ENCODE peak calls at places on chromosomes 3 and 15, in seven cellular contexts. D, C, P, M, U, V and I are unnamed samples.

GRCh38 chr3:168933614-168934013 is 729.9 kb downstream of the MECOM start:
- DNase-seq in D (no peak), C (no peak), P (peak), M (no peak), U (no peak), V (peak), I (no peak)

GRCh38 chr3:132595036-132595435 is 2.0 kb upstream of the ACKR4 start:
- DNase-seq in D (peak), C (peak), P (peak), M (no peak), U (peak), V (peak), I (peak)

GRCh38 chr3:63818282-63819150 is 583 bp upstream of the C3orf49 start:
- DNase-seq in D (peak), C (peak), P (peak), M (peak), U (peak), V (peak), I (peak)

GRCh38 chr15:28267727-28268126 is 54.3 kb downstream of the HERC2 start:
- DNase-seq in D (no peak), C (no peak), P (no peak), M (no peak), U (no peak), V (no peak), I (no peak)

GRCh38 chr3:23183114-23183513 is 20.0 kb upstream of the UBE2E2 start:
- DNase-seq in D (no peak), C (no peak), P (no peak), M (no peak), U (no peak), V (no peak), I (no peak)

GRCh38 chr3:114411292-114411691 is 117.5 kb downstream of the TIGIT start:
- DNase-seq in D (no peak), C (no peak), P (peak), M (no peak), U (peak), V (no peak), I (no peak)

GRCh38 chr3:186461141-186461540 is 83.0 kb downstream of the CRYGS start:
- DNase-seq in D (no peak), C (no peak), P (peak), M (no peak), U (peak), V (peak), I (no peak)

GRCh38 chr3:187802928-187803259 is 57.6 kb upstream of the BCL6 start:
- DNase-seq in D (no peak), C (no peak), P (no peak), M (no peak), U (no peak), V (no peak), I (no peak)

GRCh38 chr15:29433507-29433906 is 163.9 kb upstream of the NSMCE3 start:
- DNase-seq in D (no peak), C (no peak), P (no peak), M (no peak), U (no peak), V (no peak), I (no peak)

GRCh38 chr3:58379351-58380073 is 46.8 kb downstream of the PXK start:
- DNase-seq in D (no peak), C (peak), P (no peak), M (peak), U (no peak), V (no peak), I (no peak)

GRCh38 chr3:99638244-99638948 is at the start of gene COL8A1:
- DNase-seq in D (peak), C (peak), P (peak), M (peak), U (peak), V (peak), I (peak)

GRCh38 chr3:118978393-118978758 is 56.3 kb downstream of the IGSF11 start:
- DNase-seq in D (no peak), C (no peak), P (no peak), M (no peak), U (no peak), V (no peak), I (no peak)

GRCh38 chr3:42063886-42064285 is 27.3 kb upstream of the TRAK1 start:
- DNase-seq in D (no peak), C (no peak), P (peak), M (no peak), U (peak), V (peak), I (no peak)

GRCh38 chr3:17793542-17794195 is 51.2 kb upstream of the TBC1D5 start:
- DNase-seq in D (no peak), C (no peak), P (no peak), M (no peak), U (no peak), V (no peak), I (no peak)

GRCh38 chr3:194095464-194095863 is 40.5 kb upstream of the HES1 start:
- DNase-seq in D (no peak), C (no peak), P (no peak), M (no peak), U (no peak), V (no peak), I (no peak)

GRCh38 chr3:120752230-120752629 is 9.7 kb downstream of the GTF2E1 start:
- DNase-seq in D (no peak), C (no peak), P (no peak), M (no peak), U (no peak), V (no peak), I (no peak)

GRCh38 chr15:59140422-59141226 is 35.7 kb downstream of the CCNB2 start:
- DNase-seq in D (no peak), C (peak), P (peak), M (no peak), U (no peak), V (no peak), I (no peak)

GRCh38 chr3:23926736-23927135 is 9.8 kb downstream of the RPL15 start:
- DNase-seq in D (no peak), C (peak), P (no peak), M (no peak), U (no peak), V (no peak), I (no peak)

GRCh38 chr3:125032100-125032643 is 23.6 kb downstream of the HEG1 start:
- DNase-seq in D (no peak), C (peak), P (no peak), M (no peak), U (peak), V (peak), I (peak)

GRCh38 chr3:177875786-177876476 is 660.3 kb upstream of the KCNMB2 start:
- DNase-seq in D (no peak), C (peak), P (no peak), M (no peak), U (peak), V (no peak), I (no peak)

GRCh38 chr3:14463330-14464216 is 61.2 kb downstream of the SLC6A6 start:
- DNase-seq in D (no peak), C (peak), P (no peak), M (no peak), U (no peak), V (no peak), I (peak)

GRCh38 chr3:65963787-65964707 is 74.7 kb downstream of the MAGI1 start:
- DNase-seq in D (no peak), C (peak), P (peak), M (no peak), U (peak), V (peak), I (no peak)

GRCh38 chr3:10744098-10744465 is 71.9 kb upstream of the SLC6A11 start:
- DNase-seq in D (no peak), C (peak), P (no peak), M (no peak), U (no peak), V (no peak), I (peak)

GRCh38 chr3:41450416-41451231 is 251.3 kb downstream of the CTNNB1 start:
- DNase-seq in D (no peak), C (peak), P (no peak), M (no peak), U (no peak), V (no peak), I (no peak)

GRCh38 chr3:76131396-76132153 is 346.2 kb upstream of the ZNF717 start:
- DNase-seq in D (no peak), C (no peak), P (peak), M (no peak), U (peak), V (no peak), I (no peak)

GRCh38 chr15:66595332-66595731 is 29.5 kb upstream of the LCTL start:
- DNase-seq in D (no peak), C (no peak), P (no peak), M (no peak), U (no peak), V (no peak), I (no peak)

GRCh38 chr15:89998141-89998661 is 2.9 kb upstream of the ZNF710 start:
- DNase-seq in D (no peak), C (peak), P (peak), M (no peak), U (peak), V (peak), I (no peak)

GRCh38 chr15:69082041-69082502 is 67.6 kb downstream of the NOX5 start:
- DNase-seq in D (no peak), C (no peak), P (peak), M (no peak), U (peak), V (peak), I (no peak)

GRCh38 chr15:70545526-70545925 is 217.8 kb downstream of the UACA start:
- DNase-seq in D (no peak), C (no peak), P (no peak), M (peak), U (no peak), V (no peak), I (no peak)

GRCh38 chr15:64891546-64891945 is 20.2 kb upstream of the ANKDD1A start:
- DNase-seq in D (no peak), C (no peak), P (no peak), M (no peak), U (no peak), V (no peak), I (no peak)

GRCh38 chr15:27592036-27592725 is 506.9 kb downstream of the OCA2 start:
- DNase-seq in D (no peak), C (peak), P (no peak), M (no peak), U (no peak), V (no peak), I (no peak)

GRCh38 chr3:14518432-14518802 is 21.7 kb downstream of the GRIP2 start:
- DNase-seq in D (no peak), C (no peak), P (no peak), M (no peak), U (no peak), V (no peak), I (peak)

GRCh38 chr15:75844629-75845390 is 1.6 kb downstream of the UBE2Q2 start:
- DNase-seq in D (no peak), C (no peak), P (no peak), M (no peak), U (no peak), V (no peak), I (no peak)

GRCh38 chr15:96347181-96348111 is 16.9 kb downstream of the NR2F2 start:
- DNase-seq in D (no peak), C (no peak), P (no peak), M (peak), U (peak), V (no peak), I (peak)

GRCh38 chr15:31484369-31484951 is 157.8 kb downstream of the KLF13 start:
- DNase-seq in D (no peak), C (no peak), P (no peak), M (no peak), U (no peak), V (no peak), I (peak)

GRCh38 chr3:112499328-112499727 is at the start of gene BTLA:
- DNase-seq in D (no peak), C (no peak), P (no peak), M (no peak), U (no peak), V (no peak), I (no peak)

GRCh38 chr3:127137113-127137512 is 55.8 kb upstream of the PRR23E start:
- DNase-seq in D (no peak), C (no peak), P (no peak), M (no peak), U (no peak), V (no peak), I (no peak)

GRCh38 chr3:127134887-127135240 is 58.1 kb upstream of the PRR23E start:
- DNase-seq in D (no peak), C (no peak), P (no peak), M (no peak), U (no peak), V (no peak), I (no peak)

GRCh38 chr3:127136706-127137105 is 56.2 kb upstream of the PRR23E start:
- DNase-seq in D (no peak), C (no peak), P (no peak), M (no peak), U (no peak), V (no peak), I (no peak)

GRCh38 chr3:127135241-127136023 is 57.5 kb upstream of the PRR23E start:
- DNase-seq in D (no peak), C (peak), P (peak), M (no peak), U (peak), V (no peak), I (no peak)

GRCh38 chr3:127136024-127136600 is 56.8 kb upstream of the PRR23E start:
- DNase-seq in D (no peak), C (no peak), P (no peak), M (no peak), U (no peak), V (no peak), I (no peak)
- H3K9ac ChIP-seq in D (no peak), C (no peak), P (no peak), M (no peak), U (peak), V (no peak), I (no peak)

DNA sequence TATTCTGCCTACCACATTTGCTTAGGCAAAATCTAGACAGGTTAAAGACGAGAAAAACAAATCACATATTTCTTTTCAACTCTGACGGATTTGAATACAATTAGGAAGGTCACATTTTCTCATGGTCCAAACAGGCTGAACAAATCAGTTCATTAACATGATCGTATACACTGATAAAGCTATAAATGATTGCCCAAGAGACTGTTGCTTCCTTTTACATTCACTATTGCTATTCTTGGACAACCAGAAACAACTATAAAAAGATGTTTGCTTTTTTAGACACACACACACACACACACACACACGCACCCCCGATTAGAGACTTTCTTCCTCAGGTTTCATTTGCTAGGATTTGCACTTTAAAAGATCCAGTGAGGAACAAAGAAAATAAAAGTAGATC is 122.3 kb upstream of the BHLHE40 start:
- DNase-seq in D (no peak), C (no peak), P (no peak), M (no peak), U (no peak), V (no peak), I (no peak)
- H3K18ac ChIP-seq in D (no peak), C (no peak), P (no peak), M (no peak), U (no peak), V (no peak), I (no peak)

DNA sequence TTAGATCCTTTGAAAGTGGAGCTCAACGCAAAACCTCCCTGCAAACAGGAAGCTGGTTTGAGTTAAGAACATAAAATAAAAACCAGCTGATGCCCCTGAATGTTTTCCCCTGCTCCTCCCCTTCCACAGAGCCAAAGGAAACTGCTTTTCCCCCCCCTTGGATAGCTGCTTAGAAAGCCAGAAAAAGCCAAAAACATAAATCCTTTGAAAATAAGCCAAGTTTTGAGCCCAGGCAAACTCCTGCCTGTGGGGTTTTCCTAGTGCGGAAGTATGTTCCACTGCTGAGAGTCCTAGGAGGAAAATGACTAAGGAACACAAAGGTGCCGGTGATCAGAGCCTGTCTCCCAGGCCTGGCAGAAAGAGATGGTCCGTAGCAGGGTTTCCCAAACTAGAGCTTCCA is 22.2 kb downstream of the MAPKBP1 start:
- DNase-seq in D (no peak), C (no peak), P (peak), M (no peak), U (no peak), V (peak), I (no peak)
- H3K9ac ChIP-seq in D (no peak), C (no peak), P (peak), M (no peak), U (peak), V (no peak), I (no peak)

DNA sequence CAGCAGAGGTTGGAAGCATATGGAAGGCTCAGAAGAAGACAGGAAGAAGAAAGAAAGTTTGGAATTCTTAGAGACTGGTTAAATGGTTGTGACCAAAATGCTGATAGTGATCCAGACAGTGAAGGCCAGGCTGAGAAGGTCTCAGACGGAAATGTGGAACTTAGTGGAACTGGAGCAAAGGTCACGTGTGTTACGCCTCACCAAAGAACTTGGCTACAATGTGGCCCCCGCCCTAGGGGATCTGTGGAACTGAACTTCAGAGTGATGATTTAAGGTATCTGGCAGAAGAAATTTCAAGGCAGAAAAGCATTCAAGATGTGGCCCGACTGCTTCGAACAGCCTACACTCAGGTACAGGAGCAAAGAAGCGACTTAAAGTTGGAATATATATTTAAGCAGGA is 83.1 kb downstream of the MYO5A start:
- DNase-seq in D (no peak), C (no peak), P (no peak), M (no peak), U (no peak), V (no peak), I (no peak)
- H3K18ac ChIP-seq in D (no peak), C (no peak), P (no peak), M (peak), U (no peak), V (no peak), I (no peak)

DNA sequence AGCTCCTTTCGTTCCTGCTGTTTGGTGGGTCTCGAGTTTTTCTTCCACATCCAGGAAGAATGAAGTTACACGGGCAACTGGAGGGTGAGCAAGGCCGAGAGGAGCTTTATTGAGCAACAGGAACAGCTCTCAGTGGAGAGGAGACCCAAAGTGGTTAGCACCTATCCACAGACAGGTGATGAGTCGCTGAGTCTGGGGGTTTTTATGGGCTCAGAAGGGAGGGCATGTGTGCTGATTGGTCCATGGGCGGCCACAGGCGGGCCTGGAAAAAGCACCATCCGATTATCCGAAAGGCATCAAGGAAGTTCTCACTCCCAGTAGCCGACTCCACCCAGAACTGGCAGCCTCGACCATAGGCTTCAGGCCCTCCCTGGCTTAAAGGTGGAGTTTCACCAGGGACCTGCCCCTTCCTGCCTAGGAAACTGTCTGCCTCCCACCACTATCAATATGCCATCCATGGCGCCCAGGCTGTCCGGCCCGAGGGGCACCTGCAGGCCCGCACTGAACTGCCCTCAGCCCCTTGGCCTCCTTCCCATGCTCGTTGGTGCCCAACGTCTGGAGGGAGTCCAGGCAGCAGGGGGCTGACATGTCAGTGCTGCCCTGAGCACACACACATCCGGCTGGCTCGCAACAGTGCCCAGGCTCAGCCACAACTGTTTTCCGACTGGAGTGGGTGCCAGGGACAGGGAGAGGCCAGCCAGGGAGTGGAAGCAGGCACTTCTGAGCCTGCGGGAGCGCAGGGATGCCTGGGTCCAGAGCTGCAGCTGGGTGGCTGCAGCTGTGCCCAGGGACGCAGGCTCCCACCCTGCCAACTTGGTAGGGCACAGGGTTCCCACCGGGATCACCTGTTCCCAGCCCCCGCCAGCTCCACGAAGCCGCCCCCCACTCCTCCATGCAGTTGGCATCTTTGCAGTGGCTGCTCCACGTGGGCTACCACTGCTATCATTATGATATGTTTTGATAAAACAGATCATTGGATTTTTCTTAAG is 170.2 kb downstream of the FNDC3B start:
- DNase-seq in D (no peak), C (peak), P (no peak), M (no peak), U (no peak), V (no peak), I (peak)
- H3K9ac ChIP-seq in D (peak), C (no peak), P (no peak), M (no peak), U (no peak), V (no peak), I (no peak)